ENCODE peak calls at places on chromosomes 13 and 19, in six cellular contexts. O is GM23338; J is heart left ventricle; E is activated CD8-positive, alpha-beta T cell treated with anti-CD3 and anti-CD28 coated beads for 36 hours; W is psoas muscle; R is left lung. L is an unnamed sample.

GRCh38 chr13:101640797-101641400 is 188.4 kb downstream of the ITGBL1 start:
- DNase-seq in W (no peak), O (no peak), R (no peak), J (no peak), E (no peak), L (no peak)

GRCh38 chr13:38577048-38577447 is 109.8 kb upstream of the FREM2 start:
- DNase-seq in W (no peak), R (no peak), O (peak), J (no peak), E (no peak), L (no peak)

GRCh38 chr19:1851581-1852293 is 3.5 kb upstream of the REXO1 start:
- DNase-seq in W (no peak), J (no peak), O (peak), R (no peak), E (peak), L (peak)

GRCh38 chr13:108361769-108362168 is 92.3 kb downstream of the TNFSF13B start:
- DNase-seq in O (no peak), E (no peak), J (no peak), R (no peak), W (no peak), L (no peak)

GRCh38 chr19:48878219-48879024 is 6.2 kb downstream of the PPP1R15A start:
- DNase-seq in W (no peak), R (no peak), O (no peak), E (peak), J (peak), L (no peak)

GRCh38 chr13:87042946-87043345 is 628.2 kb upstream of the SLITRK5 start:
- DNase-seq in W (no peak), O (no peak), E (no peak), J (no peak), R (no peak), L (no peak)

GRCh38 chr19:31448221-31448657 is 99.0 kb upstream of the TSHZ3 start:
- DNase-seq in E (no peak), R (peak), O (no peak), W (peak), J (peak), L (no peak)

GRCh38 chr19:29687244-29687896 is 22.1 kb downstream of the PLEKHF1 start:
- DNase-seq in R (peak), O (no peak), E (peak), W (peak), J (no peak), L (no peak)

GRCh38 chr19:51338563-51339312 is 3.2 kb downstream of the VSIG10L start:
- DNase-seq in E (peak), R (peak), J (peak), O (peak), W (peak), L (peak)

GRCh38 chr13:42307461-42307860 is 35.5 kb downstream of the AKAP11 start:
- DNase-seq in O (no peak), W (no peak), J (no peak), E (no peak), R (no peak), L (no peak)

GRCh38 chr13:22047082-22047784 is 376.4 kb downstream of the FGF9 start:
- DNase-seq in O (no peak), R (no peak), J (no peak), E (no peak), W (no peak), L (no peak)

GRCh38 chr19:11140896-11141295 is 14.7 kb downstream of the SPC24 start:
- DNase-seq in O (no peak), R (no peak), E (no peak), W (no peak), J (no peak), L (no peak)

GRCh38 chr19:40807147-40808020 is 8.4 kb downstream of the EGLN2 start:
- DNase-seq in E (peak), O (peak), R (no peak), W (no peak), J (no peak), L (no peak)

GRCh38 chr19:18607222-18608101 is 863 bp upstream of the CRLF1 start:
- DNase-seq in J (no peak), E (no peak), R (no peak), O (peak), W (peak), L (peak)

GRCh38 chr13:25657062-25657588 is 285.4 kb downstream of the ATP8A2 start:
- DNase-seq in O (no peak), R (no peak), E (no peak), W (no peak), J (no peak), L (no peak)

GRCh38 chr13:99352351-99353271 is 45.4 kb upstream of the GPR183 start:
- DNase-seq in R (no peak), E (peak), O (no peak), W (no peak), J (no peak), L (no peak)

GRCh38 chr19:53004242-53004641 is 9.5 kb upstream of the ERVV-1 start:
- DNase-seq in O (no peak), R (no peak), J (no peak), E (no peak), W (no peak), L (no peak)

GRCh38 chr19:5694167-5694951 is 4.3 kb downstream of the RPL36 start:
- DNase-seq in E (no peak), W (no peak), O (no peak), J (no peak), R (no peak), L (no peak)

GRCh38 chr13:113777311-113778260 is 18.6 kb downstream of the TMEM255B start:
- DNase-seq in E (no peak), O (peak), R (no peak), J (no peak), W (peak), L (no peak)

GRCh38 chr19:5623397-5624153 is 692 bp downstream of the SAFB start:
- DNase-seq in O (no peak), E (peak), R (no peak), J (peak), W (no peak), L (no peak)

GRCh38 chr19:5554828-5555227 is 12.9 kb downstream of the TINCR start:
- DNase-seq in R (no peak), O (no peak), J (no peak), W (no peak), E (no peak), L (no peak)

GRCh38 chr19:15926484-15926883 is 7.8 kb downstream of the CYP4F11 start:
- DNase-seq in O (no peak), R (no peak), E (no peak), W (no peak), J (no peak), L (no peak)
- TF ChIP-seq CTCF in O (no peak), R (no peak), E (no peak), W (no peak), J (no peak), L (no peak)

GRCh38 chr13:106028916-106029315 is 506.5 kb downstream of the EFNB2 start:
- DNase-seq in J (no peak), E (no peak), W (no peak), O (no peak), R (no peak), L (no peak)

GRCh38 chr13:106034201-106034600 is 501.3 kb downstream of the EFNB2 start:
- DNase-seq in R (no peak), O (no peak), W (no peak), J (no peak), E (no peak), L (no peak)

GRCh38 chr13:106029901-106030300 is 505.6 kb downstream of the EFNB2 start:
- DNase-seq in W (no peak), R (no peak), E (no peak), J (no peak), O (no peak), L (no peak)

GRCh38 chr13:106036870-106037269 is 498.6 kb downstream of the EFNB2 start:
- DNase-seq in W (no peak), O (peak), J (no peak), R (no peak), E (no peak), L (no peak)

DNA sequence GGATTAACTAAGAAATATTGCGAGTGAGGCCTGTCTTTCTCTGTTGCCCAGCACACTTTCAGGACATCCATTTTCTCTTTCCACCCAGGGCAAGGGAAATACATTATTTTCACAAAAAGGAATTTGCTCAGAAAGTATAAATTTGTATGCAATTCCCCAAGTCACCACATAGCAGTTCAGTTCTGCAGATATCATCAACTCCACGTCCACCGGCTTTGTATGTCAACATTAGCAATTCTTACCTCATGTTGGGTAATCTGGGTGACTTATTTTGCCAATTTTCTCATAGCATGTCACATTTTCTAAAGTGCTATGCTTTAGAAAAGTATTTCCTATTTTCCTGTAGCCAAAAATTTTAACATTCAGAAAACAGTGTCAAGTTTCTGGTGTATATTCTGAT is 501.8 kb downstream of the EFNB2 start:
- DNase-seq in R (no peak), W (no peak), E (no peak), J (no peak), O (peak), L (no peak)
- TF ChIP-seq CTCF in R (no peak), W (no peak), E (no peak), J (peak), O (peak), L (no peak)

GRCh38 chr19:20245309-20245708 is 78.3 kb downstream of the ZNF486 start:
- DNase-seq in R (no peak), E (no peak), W (no peak), O (no peak), J (no peak), L (no peak)

GRCh38 chr19:20244356-20244755 is 77.3 kb downstream of the ZNF486 start:
- DNase-seq in J (no peak), O (no peak), R (no peak), E (peak), W (no peak), L (no peak)

GRCh38 chr19:20243629-20244028 is 76.6 kb downstream of the ZNF486 start:
- DNase-seq in W (no peak), R (no peak), J (no peak), E (no peak), O (no peak), L (no peak)

GRCh38 chr19:20250627-20251026 is 83.6 kb downstream of the ZNF486 start:
- DNase-seq in J (no peak), R (no peak), O (no peak), E (no peak), W (no peak), L (no peak)

DNA sequence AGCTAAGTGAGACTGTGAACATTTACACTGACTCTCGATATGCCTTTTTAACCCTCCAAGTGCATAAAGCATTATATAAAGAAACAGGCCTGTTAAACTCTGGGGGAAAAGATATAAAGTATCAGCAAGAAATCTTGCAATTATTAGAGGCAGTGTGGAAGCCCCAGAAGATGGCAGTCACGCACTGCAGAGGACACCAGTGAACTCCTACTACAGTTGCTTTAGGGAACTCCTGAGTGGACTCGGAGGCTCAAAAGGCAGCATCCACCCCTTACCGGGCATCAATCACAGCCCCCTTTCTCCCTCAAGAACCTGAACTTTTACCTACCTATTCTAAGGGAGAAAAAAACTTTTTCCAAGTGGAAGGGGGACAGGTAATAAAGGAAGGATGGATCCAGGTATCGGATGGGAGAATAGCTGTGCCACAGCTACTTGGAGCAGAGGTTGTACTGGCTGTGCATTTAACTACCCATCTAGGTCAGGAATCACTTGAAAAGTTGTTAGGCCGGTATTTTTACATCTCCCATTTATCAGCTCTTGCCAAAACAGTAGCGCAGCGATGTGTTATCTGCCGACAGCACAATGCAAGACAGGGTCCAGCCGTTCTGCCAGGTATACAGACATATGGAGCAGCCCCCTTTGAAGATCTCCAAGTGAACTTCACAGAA is 80.1 kb downstream of the ZNF486 start:
- DNase-seq in J (no peak), O (peak), W (no peak), R (no peak), E (peak), L (no peak)
- TF ChIP-seq CTCF in J (peak), O (peak), W (peak), R (peak), E (peak), L (peak)

GRCh38 chr19:2944775-2945574 is at the start of gene ZNF77:
- DNase-seq in J (peak), E (peak), W (peak), O (peak), R (peak), L (peak)

GRCh38 chr19:2950286-2951124 is 5.7 kb upstream of the ZNF77 start:
- DNase-seq in W (peak), O (peak), J (peak), E (peak), R (peak), L (peak)

GRCh38 chr19:2952953-2953481 is 8.2 kb upstream of the ZNF77 start:
- DNase-seq in J (no peak), R (peak), E (no peak), W (no peak), O (no peak), L (no peak)

GRCh38 chr19:2945575-2946184 is 909 bp upstream of the ZNF77 start:
- DNase-seq in J (no peak), E (no peak), O (no peak), R (no peak), W (no peak), L (no peak)

GRCh38 chr19:2949939-2950285 is 5.1 kb upstream of the ZNF77 start:
- DNase-seq in R (peak), E (no peak), W (peak), O (peak), J (peak), L (no peak)
- TF ChIP-seq CTCF in R (no peak), E (no peak), W (no peak), O (no peak), J (no peak), L (no peak)

GRCh38 chr19:35155441-35155840 is 906 bp downstream of the FXYD5 start:
- DNase-seq in R (no peak), J (no peak), E (peak), W (no peak), O (no peak), L (no peak)

GRCh38 chr19:35153701-35154534 is 617 bp upstream of the FXYD5 start:
- DNase-seq in E (peak), O (peak), R (no peak), W (peak), J (peak), L (peak)

GRCh38 chr19:35155981-35156672 is 1.6 kb downstream of the FXYD5 start:
- DNase-seq in W (no peak), O (no peak), R (no peak), J (no peak), E (no peak), L (no peak)

GRCh38 chr19:35156673-35157014 is 2.1 kb downstream of the FXYD5 start:
- DNase-seq in O (no peak), R (no peak), W (no peak), J (no peak), E (no peak), L (no peak)

GRCh38 chr19:35154535-35155406 is at the start of gene FXYD5:
- DNase-seq in J (peak), O (peak), R (peak), W (peak), E (peak), L (peak)
- TF ChIP-seq CTCF in J (no peak), O (no peak), R (no peak), W (no peak), E (no peak), L (no peak)

GRCh38 chr19:13152356-13152853 is 2.2 kb downstream of the IER2 start:
- DNase-seq in E (no peak), R (no peak), W (no peak), J (no peak), O (no peak), L (no peak)

GRCh38 chr19:13154911-13155471 is 4.8 kb downstream of the IER2 start:
- DNase-seq in J (peak), E (peak), R (peak), W (peak), O (peak), L (peak)

GRCh38 chr19:13152854-13153626 is 2.8 kb downstream of the IER2 start:
- DNase-seq in J (peak), E (peak), W (peak), O (peak), R (peak), L (peak)

GRCh38 chr19:13154241-13154778 is 4.1 kb downstream of the IER2 start:
- DNase-seq in R (peak), O (peak), J (peak), W (peak), E (peak), L (peak)

GRCh38 chr19:13153627-13154240 is 3.5 kb downstream of the IER2 start:
- DNase-seq in W (peak), R (no peak), O (peak), E (no peak), J (no peak), L (peak)
- TF ChIP-seq CTCF in W (no peak), R (no peak), O (no peak), E (no peak), J (no peak), L (peak)

GRCh38 chr19:36973844-36974195 is 57.7 kb downstream of the ZNF568 start:
- DNase-seq in J (no peak), O (no peak), W (no peak), E (no peak), R (no peak), L (peak)

GRCh38 chr19:36972594-36972993 is 56.5 kb downstream of the ZNF568 start:
- DNase-seq in R (peak), O (peak), W (no peak), E (no peak), J (no peak), L (no peak)

GRCh38 chr19:36973021-36973843 is 57.1 kb downstream of the ZNF568 start:
- DNase-seq in W (peak), J (peak), O (peak), E (peak), R (peak), L (peak)
- TF ChIP-seq CTCF in W (peak), J (peak), O (peak), E (peak), R (peak), L (peak)